ENCODE peak calls at places on chromosomes 3 and 15, in ten cellular contexts. W, A, L, F, D, H, T, X, C and R are unnamed samples. For H3K4me1, the result is how much of the 10 kb centered on the place peaks cover.

GRCh38 chr3:7630351-7630911 is 769.5 kb downstream of the GRM7 start:
- DNase-seq in D (no peak), T (no peak), H (no peak), A (no peak), X (no peak), C (no peak), L (no peak), F (no peak), W (no peak), R (no peak)

GRCh38 chr3:138043266-138044029 is 33.5 kb downstream of the CLDN18 start:
- DNase-seq in A (no peak), D (no peak), T (no peak), L (no peak), W (no peak), C (no peak), X (no peak), H (no peak), F (no peak), R (no peak)

GRCh38 chr3:50609071-50609742 is 2.4 kb downstream of the CISH start:
- DNase-seq in D (no peak), C (no peak), T (no peak), W (no peak), L (no peak), H (no peak), F (no peak), X (no peak), A (no peak), R (no peak)

GRCh38 chr3:126126292-126126691 is 42.4 kb upstream of the SLC41A3 start:
- DNase-seq in D (no peak), L (no peak), X (no peak), C (no peak), H (no peak), W (peak), F (no peak), T (no peak), A (no peak), R (no peak)

GRCh38 chr3:43866529-43867353 is 176.0 kb downstream of the ABHD5 start:
- DNase-seq in L (no peak), C (no peak), F (no peak), D (no peak), A (no peak), T (no peak), W (no peak), X (no peak), H (no peak), R (no peak)

GRCh38 chr3:36060950-36061349 is 319.4 kb upstream of the STAC start:
- DNase-seq in A (no peak), D (no peak), L (no peak), W (no peak), T (no peak), C (no peak), X (no peak), H (no peak), F (no peak), R (no peak)

GRCh38 chr3:128348075-128348474 is 118.6 kb downstream of the DNAJB8 start:
- DNase-seq in C (no peak), F (no peak), D (no peak), H (no peak), T (no peak), A (no peak), W (no peak), L (no peak), X (no peak), R (no peak)

GRCh38 chr15:92960996-92961681 is 61.0 kb downstream of the CHD2 start:
- DNase-seq in A (no peak), T (no peak), W (no peak), L (no peak), D (no peak), C (no peak), X (no peak), F (no peak), H (no peak), R (no peak)

GRCh38 chr3:53498993-53499641 is 4.7 kb downstream of the CACNA1D start:
- DNase-seq in H (no peak), A (no peak), F (peak), T (no peak), C (no peak), W (peak), D (no peak), L (no peak), X (no peak), R (no peak)

GRCh38 chr3:86801921-86802320 is 189.0 kb downstream of the VGLL3 start:
- DNase-seq in C (no peak), H (no peak), T (no peak), W (no peak), D (no peak), F (no peak), L (no peak), X (no peak), A (no peak), R (no peak)

GRCh38 chr3:184710870-184711365 is 946 bp downstream of the MAGEF1 start:
- DNase-seq in D (no peak), C (no peak), F (no peak), X (no peak), H (no peak), L (peak), A (no peak), W (no peak), T (no peak), R (no peak)

GRCh38 chr3:127224118-127224517 is 31.2 kb downstream of the PRR23E start:
- DNase-seq in F (no peak), T (no peak), W (no peak), L (no peak), D (no peak), C (no peak), A (no peak), X (no peak), H (no peak), R (no peak)

GRCh38 chr15:91942676-91943417 is 89.3 kb downstream of the SLCO3A1 start:
- DNase-seq in A (peak), F (no peak), W (no peak), H (peak), C (peak), D (peak), L (peak), T (peak), X (peak), R (peak)

GRCh38 chr3:55166577-55167555 is 239.0 kb upstream of the LRTM1 start:
- DNase-seq in W (no peak), H (no peak), T (no peak), A (no peak), X (no peak), L (no peak), F (no peak), D (no peak), C (no peak), R (no peak)

GRCh38 chr3:55167586-55168317 is 239.9 kb upstream of the LRTM1 start:
- DNase-seq in A (no peak), W (no peak), X (no peak), C (no peak), L (no peak), F (no peak), T (no peak), H (no peak), D (no peak), R (no peak)

GRCh38 chr3:55169608-55170010 is 241.8 kb upstream of the LRTM1 start:
- DNase-seq in D (no peak), A (no peak), W (no peak), C (no peak), X (no peak), L (no peak), F (no peak), H (no peak), T (no peak), R (no peak)

GRCh38 chr3:55165704-55166103 is 237.8 kb upstream of the LRTM1 start:
- DNase-seq in C (no peak), W (no peak), D (no peak), A (no peak), F (no peak), X (no peak), L (no peak), T (no peak), H (no peak), R (no peak)

GRCh38 chr3:55169161-55169560 is 241.3 kb upstream of the LRTM1 start:
- DNase-seq in H (no peak), A (no peak), T (no peak), F (no peak), W (no peak), C (no peak), X (no peak), D (no peak), L (no peak), R (no peak)
- H3K4me1 ChIP-seq in H (under half), A (under half), T (under half), F (under half), W (under half), C (under half), X (under half), D (under half), L (under half), R (under half)

DNA sequence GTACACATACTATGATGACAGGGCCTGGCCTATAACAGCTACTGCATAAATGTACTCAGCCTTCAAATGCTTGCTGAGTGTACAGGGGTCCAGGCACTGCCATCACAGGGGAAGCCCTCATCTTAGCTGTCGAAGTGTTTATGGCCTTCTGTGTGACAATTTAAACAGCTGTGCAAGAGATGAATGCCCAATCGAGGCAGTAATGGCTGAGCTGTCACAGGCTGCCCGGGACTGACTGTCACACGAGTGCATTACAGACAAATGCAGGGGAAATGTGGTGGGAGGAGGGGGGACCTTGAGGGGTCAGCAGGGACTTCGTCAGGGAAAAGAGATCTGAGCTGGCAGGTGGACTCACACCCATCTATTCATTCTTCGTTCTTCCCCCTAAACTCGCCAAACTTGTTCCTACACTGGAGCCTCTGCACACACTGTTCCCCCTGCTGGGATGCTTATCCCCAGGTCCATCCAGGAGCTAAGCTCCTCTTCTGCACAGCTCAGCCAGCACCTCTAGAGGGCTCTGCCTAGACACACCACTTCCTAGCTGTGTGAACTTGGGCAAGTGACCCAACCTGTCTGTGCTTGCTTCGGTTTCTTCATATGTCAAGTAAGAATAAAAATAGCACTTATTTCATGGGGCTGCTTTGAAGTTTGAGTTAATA is 156.2 kb upstream of the IQSEC1 start:
- DNase-seq in T (peak), D (no peak), W (peak), H (no peak), F (peak), X (no peak), C (no peak), L (no peak), A (no peak), R (no peak)
- TF ChIP-seq CTCF in T (peak), D (peak), W (peak), H (no peak), F (peak), X (no peak), C (peak), L (no peak), A (no peak), R (no peak)

GRCh38 chr3:9408061-9408460 is 10.6 kb downstream of the SETD5 start:
- DNase-seq in H (no peak), T (no peak), W (no peak), F (no peak), X (no peak), C (no peak), D (no peak), L (no peak), A (no peak), R (no peak)

GRCh38 chr3:9408546-9408945 is 11.1 kb downstream of the SETD5 start:
- DNase-seq in A (no peak), C (no peak), X (no peak), F (no peak), T (no peak), D (no peak), L (no peak), W (no peak), H (no peak), R (no peak)

GRCh38 chr3:9404680-9405079 is 7.3 kb downstream of the SETD5 start:
- DNase-seq in A (no peak), T (no peak), H (no peak), C (no peak), L (no peak), W (no peak), F (no peak), X (no peak), D (no peak), R (no peak)

GRCh38 chr3:9405756-9406155 is 8.3 kb downstream of the SETD5 start:
- DNase-seq in W (no peak), C (no peak), T (no peak), L (no peak), F (no peak), A (no peak), D (no peak), X (no peak), H (no peak), R (no peak)

DNA sequence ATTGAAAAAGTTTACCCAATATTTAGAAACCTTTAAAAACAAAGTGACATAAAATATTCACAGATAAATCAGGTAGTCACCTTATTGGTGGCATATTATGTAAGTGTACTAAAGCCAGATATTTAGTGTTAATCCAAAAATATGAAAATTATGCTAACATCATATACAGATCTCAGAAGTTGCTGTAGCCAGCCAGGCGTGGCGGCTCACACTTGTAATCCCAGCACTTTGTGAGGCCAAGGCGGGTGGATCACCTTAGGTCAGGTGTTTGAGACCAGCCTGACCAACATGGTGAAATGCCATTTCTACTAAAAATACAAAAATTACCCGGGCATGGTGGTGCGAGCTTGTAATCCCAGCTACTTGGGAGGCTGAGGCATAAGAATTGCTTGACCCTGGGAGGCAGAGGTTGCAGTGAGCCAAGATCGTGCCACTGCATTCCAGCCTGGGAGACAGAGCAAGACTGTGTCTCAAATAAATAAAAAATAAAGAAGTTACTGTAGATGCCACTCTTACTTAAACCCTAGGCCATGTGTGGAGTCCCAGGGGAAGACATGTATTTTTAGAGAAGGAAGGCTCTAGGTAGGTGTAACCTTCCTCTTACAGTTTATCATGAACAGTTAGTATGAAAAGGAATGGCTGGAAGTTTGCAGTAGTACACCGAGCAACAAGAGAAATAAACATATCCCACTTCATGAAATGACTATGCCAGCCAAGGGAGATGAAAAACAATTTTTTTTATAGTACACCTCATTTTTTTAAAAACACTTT is 9.6 kb downstream of the SETD5 start:
- DNase-seq in X (no peak), L (no peak), C (no peak), T (no peak), F (no peak), D (no peak), W (no peak), H (no peak), A (no peak), R (no peak)
- H3K4me1 ChIP-seq in X (under half), L (half or more), C (half or more), T (under half), F (under half), D (half or more), W (under half), H (half or more), A (under half), R (half or more)

GRCh38 chr15:66306381-66306780 is 13.0 kb downstream of the DIS3L start:
- DNase-seq in C (no peak), T (no peak), L (no peak), W (no peak), F (no peak), H (no peak), A (no peak), X (no peak), D (no peak), R (no peak)

GRCh38 chr15:66298803-66299251 is 5.5 kb downstream of the DIS3L start:
- DNase-seq in C (no peak), X (no peak), T (no peak), D (no peak), L (no peak), H (no peak), W (no peak), A (no peak), F (no peak), R (no peak)

DNA sequence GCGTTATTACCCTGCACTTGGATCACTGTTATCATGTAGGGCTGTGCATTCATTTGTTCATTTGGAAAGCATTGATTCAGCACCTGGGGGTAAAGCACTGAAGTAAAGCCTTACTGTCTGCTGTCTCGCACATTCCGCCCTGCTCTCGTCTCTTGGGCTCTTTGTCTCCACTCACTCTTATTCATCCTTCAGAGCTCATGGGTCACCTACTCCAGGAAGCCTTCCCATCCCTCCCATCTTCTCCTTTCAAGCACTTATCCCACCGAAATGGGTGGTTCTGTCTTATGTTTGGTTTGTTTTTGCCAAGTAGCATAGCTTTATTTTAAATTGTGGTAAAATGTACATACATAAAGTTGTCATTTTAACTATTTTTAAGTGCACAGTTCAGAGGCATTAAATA is 9.1 kb downstream of the DIS3L start:
- DNase-seq in F (no peak), A (no peak), X (no peak), D (no peak), T (no peak), H (no peak), L (no peak), C (no peak), W (no peak), R (no peak)
- TF ChIP-seq CTCF in F (no peak), A (no peak), X (no peak), D (no peak), T (no peak), H (no peak), L (no peak), C (no peak), W (no peak), R (no peak)

DNA sequence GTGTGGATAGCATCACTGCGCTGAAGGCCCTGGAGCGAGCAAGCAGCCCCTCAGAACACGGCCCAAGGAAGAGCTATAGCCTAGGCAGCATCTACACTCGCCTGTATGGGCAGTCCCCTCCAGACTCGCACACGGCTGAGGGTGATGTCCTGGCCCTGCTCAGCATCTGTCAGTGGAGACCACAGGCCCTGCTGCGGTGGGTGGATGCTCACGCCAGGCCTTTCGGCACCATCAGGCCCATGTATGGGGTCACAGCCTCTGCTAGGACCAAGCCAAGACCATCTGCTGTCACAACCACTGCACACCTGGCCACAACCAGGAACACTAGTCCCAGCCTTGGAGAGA is 20.5 kb downstream of the ATRIP start:
- DNase-seq in F (no peak), X (no peak), D (no peak), C (no peak), T (no peak), L (no peak), A (no peak), W (no peak), H (no peak), R (no peak)
- H3K4me1 ChIP-seq in F (under half), X (half or more), D (half or more), C (under half), T (under half), L (half or more), A (under half), W (under half), H (half or more), R (under half)

GRCh38 chr15:51739056-51739455 is 1.6 kb upstream of the LYSMD2 start:
- DNase-seq in T (no peak), D (no peak), X (no peak), A (no peak), W (no peak), H (no peak), C (no peak), L (no peak), F (no peak), R (no peak)
- TF ChIP-seq CTCF in T (no peak), D (no peak), X (no peak), A (no peak), W (no peak), H (no peak), C (no peak), L (no peak), F (no peak), R (no peak)

DNA sequence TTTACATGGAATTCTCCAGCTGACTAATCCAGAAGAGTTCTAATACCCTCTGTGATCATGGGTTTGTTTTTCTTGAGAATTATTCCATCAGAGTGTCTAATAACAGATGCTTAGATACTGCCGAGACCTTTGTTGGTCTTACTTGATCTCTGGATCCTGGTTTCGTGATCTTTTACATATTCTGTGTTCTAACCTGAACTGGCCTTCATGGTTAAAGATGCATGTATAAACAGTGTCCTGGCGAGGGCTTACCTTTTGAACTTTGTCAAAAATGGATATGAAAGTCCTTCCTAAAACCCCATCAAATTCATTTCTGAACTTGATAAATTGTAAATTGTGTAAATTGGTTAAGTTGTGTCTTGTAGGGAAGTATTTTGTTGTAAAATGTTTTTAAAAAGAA is 24.8 kb downstream of the UBE2Q2 start:
- DNase-seq in H (no peak), X (no peak), W (no peak), C (no peak), D (no peak), A (no peak), L (no peak), F (no peak), T (no peak), R (no peak)
- H3K4me1 ChIP-seq in H (under half), X (under half), W (under half), C (under half), D (under half), A (under half), L (under half), F (half or more), T (under half), R (under half)